ENCODE peak calls at places on chromosomes 7 and 10, in seven cellular contexts. Y is neural progenitor cell, K is PC-3, X is fibroblast of lung, W is GM23248, O is hepatocyte, Q is PC-9. F is an unnamed sample.
A peak's percentile ranks its signal among the peaks of the same experiment; 100 is the strongest.

GRCh38 chr7:143384741-143385631 is 3.8 kb downstream of the ZYX start:
- DNase-seq in Y (no peak), Q (no peak), W (peak; percentile 42), K (no peak), X (no peak), O (no peak), F (no peak)

GRCh38 chr7:156156734-156157408 is 344.6 kb upstream of the SHH start:
- DNase-seq in O (peak; percentile 61), X (peak; percentile 11), K (peak; percentile 70), W (no peak), Q (peak; percentile 17), Y (peak; percentile 76), F (peak; percentile 54)

GRCh38 chr10:6204063-6204340 is 1.3 kb downstream of the PFKFB3 start:
- DNase-seq in Y (peak; percentile 66), W (peak; percentile 45), X (no peak), Q (peak; percentile 73), K (peak; percentile 12), O (no peak), F (no peak)

GRCh38 chr7:25775999-25776736 is 375.8 kb upstream of the NFE2L3 start:
- DNase-seq in Q (no peak), K (no peak), Y (no peak), W (no peak), O (no peak), X (no peak), F (no peak)

GRCh38 chr7:4189151-4189570 is 492.9 kb upstream of the FOXK1 start:
- DNase-seq in O (peak; percentile 79), K (peak; percentile 44), W (no peak), Y (peak; percentile 17), X (peak; percentile 55), Q (no peak), F (no peak)

GRCh38 chr7:69049341-69049740 is 548.9 kb upstream of the AUTS2 start:
- DNase-seq in Q (no peak), O (no peak), Y (no peak), X (no peak), W (peak; percentile 20), K (no peak), F (no peak)

GRCh38 chr7:100090527-100091410 is 2.0 kb downstream of the COPS6 start:
- DNase-seq in W (peak; percentile 48), O (no peak), Q (no peak), Y (no peak), K (peak; percentile 24), X (no peak), F (no peak)

GRCh38 chr10:67573484-67573883 is 122.5 kb downstream of the CTNNA3 start:
- DNase-seq in Q (no peak), O (no peak), K (no peak), W (no peak), X (no peak), Y (no peak), F (no peak)

GRCh38 chr10:1166101-1166827 is 110.1 kb downstream of the WDR37 start:
- DNase-seq in X (no peak), K (no peak), W (no peak), O (no peak), Q (no peak), Y (no peak), F (no peak)

GRCh38 chr7:128266891-128267839 is 26.1 kb downstream of the LEP start:
- DNase-seq in Y (peak; percentile 73), Q (peak; percentile 70), O (peak; percentile 62), K (peak; percentile 13), X (peak; percentile 61), W (peak; percentile 70), F (no peak)

GRCh38 chr10:116027355-116027754 is 245.7 kb downstream of the GFRA1 start:
- DNase-seq in O (no peak), W (no peak), Y (no peak), X (no peak), Q (no peak), K (no peak), F (no peak)

GRCh38 chr10:98326621-98327027 is 58.6 kb upstream of the LOXL4 start:
- DNase-seq in Y (peak; percentile 44), K (no peak), X (no peak), O (no peak), W (no peak), Q (no peak), F (no peak)

GRCh38 chr10:50982989-50983388 is 91.3 kb upstream of the PRKG1 start:
- DNase-seq in K (no peak), W (peak; percentile 13), Y (no peak), X (no peak), Q (no peak), O (no peak), F (no peak)

GRCh38 chr7:12851142-12851541 is 163.7 kb downstream of the ARL4A start:
- DNase-seq in Y (no peak), W (no peak), X (no peak), Q (no peak), K (no peak), O (no peak), F (no peak)

GRCh38 chr10:24706479-24707118 is 17.1 kb downstream of the ARHGAP21 start:
- DNase-seq in O (peak; percentile 65), K (peak; percentile 89), X (peak; percentile 98), Y (no peak), Q (no peak), W (peak; percentile 98), F (no peak)

GRCh38 chr10:116044722-116045374 is 228.2 kb downstream of the GFRA1 start:
- DNase-seq in Q (no peak), W (peak; percentile 46), X (peak; percentile 8), Y (no peak), O (no peak), K (no peak), F (no peak)

GRCh38 chr7:103902917-103903316 is 86.5 kb downstream of the RELN start:
- DNase-seq in W (no peak), Q (no peak), O (no peak), Y (no peak), X (no peak), K (no peak), F (no peak)

GRCh38 chr10:107546239-107546638 is 381.7 kb upstream of the SORCS1 start:
- DNase-seq in Y (no peak), W (peak; percentile 86), O (no peak), K (peak; percentile 89), X (peak; percentile 44), Q (no peak), F (no peak)

GRCh38 chr7:47765373-47765979 is 182.8 kb downstream of the PKD1L1 start:
- DNase-seq in Q (no peak), K (no peak), X (no peak), W (no peak), O (no peak), Y (no peak), F (no peak)

GRCh38 chr10:74874649-74875048 is 48.2 kb downstream of the KAT6B start:
- DNase-seq in X (no peak), W (no peak), O (no peak), K (no peak), Y (no peak), Q (no peak), F (no peak)
- H4K20me1 ChIP-seq in X (no peaks in the 10 kb centered on the region), W (no peaks in the 10 kb centered on the region), O (peaks cover 77% of the 10 kb centered on the region), K (peaks cover 21% of the 10 kb centered on the region), Y (no peaks in the 10 kb centered on the region), Q (peaks cover 7% of the 10 kb centered on the region), F (no peaks in the 10 kb centered on the region)

DNA sequence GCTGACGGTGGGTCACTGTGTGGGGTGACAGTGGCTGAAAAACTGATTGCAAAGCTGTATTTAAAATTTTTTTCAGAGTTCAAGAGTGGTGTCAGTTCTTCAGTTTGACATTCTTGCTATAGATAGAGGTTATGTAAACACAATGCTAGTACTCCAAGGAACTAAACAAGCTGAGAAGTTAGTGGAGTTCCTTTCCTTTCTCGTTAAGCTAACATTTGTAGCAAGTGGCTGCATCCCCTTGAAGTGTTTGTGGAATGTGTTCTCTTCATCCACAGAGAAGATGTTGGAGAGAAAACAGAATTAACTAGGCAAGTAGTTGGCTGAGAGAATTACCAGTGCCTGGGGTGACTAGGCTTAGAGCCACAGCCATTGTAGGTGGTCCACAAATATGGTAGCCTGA is 15.8 kb downstream of the CCNY start:
- DNase-seq in K (no peak), Y (no peak), Q (no peak), O (no peak), W (no peak), X (no peak), F (no peak)
- H4K20me1 ChIP-seq in K (peaks cover 77% of the 10 kb centered on the region), Y (peaks cover 83% of the 10 kb centered on the region), Q (peaks cover 13% of the 10 kb centered on the region), O (peaks cover 68% of the 10 kb centered on the region), W (peaks cover 36% of the 10 kb centered on the region), X (peaks cover 2% of the 10 kb centered on the region), F (peaks cover 15% of the 10 kb centered on the region)

GRCh38 chr7:152142976-152143665 is 117.6 kb downstream of the GALNT11 start:
- DNase-seq in O (no peak), Q (no peak), X (no peak), W (no peak), Y (no peak), K (no peak), F (no peak)

GRCh38 chr7:152148706-152149105 is 123.2 kb downstream of the GALNT11 start:
- DNase-seq in Y (no peak), Q (no peak), K (no peak), W (no peak), X (no peak), O (no peak), F (no peak)

GRCh38 chr7:152144557-152145245 is 119.2 kb downstream of the GALNT11 start:
- DNase-seq in X (no peak), O (no peak), Y (no peak), Q (no peak), W (no peak), K (no peak), F (no peak)

GRCh38 chr7:152149363-152149762 is 123.9 kb downstream of the GALNT11 start:
- DNase-seq in O (no peak), X (no peak), Q (no peak), Y (no peak), K (no peak), W (no peak), F (no peak)

GRCh38 chr7:152145853-152146466 is 120.5 kb downstream of the GALNT11 start:
- DNase-seq in Q (peak; percentile 41), W (peak; percentile 67), X (peak; percentile 64), K (peak; percentile 56), O (peak; percentile 53), Y (peak; percentile 50), F (peak; percentile 22)
- H4K20me1 ChIP-seq in Q (peaks cover 14% of the 10 kb centered on the region), W (peaks cover 14% of the 10 kb centered on the region), X (no peaks in the 10 kb centered on the region), K (peaks cover 6% of the 10 kb centered on the region), O (peaks cover 5% of the 10 kb centered on the region), Y (peaks cover 17% of the 10 kb centered on the region), F (no peaks in the 10 kb centered on the region)

GRCh38 chr10:63133056-63133786 is at the start of gene NRBF2:
- DNase-seq in K (peak; percentile 100), X (peak; percentile 99), W (peak; percentile 99), Q (peak; percentile 98), Y (peak; percentile 94), O (peak; percentile 99), F (peak; percentile 98)

GRCh38 chr10:63140077-63140476 is 6.9 kb downstream of the NRBF2 start:
- DNase-seq in W (no peak), O (no peak), X (no peak), Q (no peak), Y (no peak), K (peak; percentile 76), F (no peak)

GRCh38 chr10:63133787-63134557 is 844 bp downstream of the NRBF2 start:
- DNase-seq in W (peak; percentile 77), O (no peak), X (peak; percentile 40), Y (no peak), K (peak; percentile 73), Q (no peak), F (no peak)

GRCh38 chr10:63132651-63133055 is 475 bp upstream of the NRBF2 start:
- DNase-seq in Y (no peak), Q (no peak), O (no peak), X (no peak), W (no peak), K (no peak), F (no peak)

DNA sequence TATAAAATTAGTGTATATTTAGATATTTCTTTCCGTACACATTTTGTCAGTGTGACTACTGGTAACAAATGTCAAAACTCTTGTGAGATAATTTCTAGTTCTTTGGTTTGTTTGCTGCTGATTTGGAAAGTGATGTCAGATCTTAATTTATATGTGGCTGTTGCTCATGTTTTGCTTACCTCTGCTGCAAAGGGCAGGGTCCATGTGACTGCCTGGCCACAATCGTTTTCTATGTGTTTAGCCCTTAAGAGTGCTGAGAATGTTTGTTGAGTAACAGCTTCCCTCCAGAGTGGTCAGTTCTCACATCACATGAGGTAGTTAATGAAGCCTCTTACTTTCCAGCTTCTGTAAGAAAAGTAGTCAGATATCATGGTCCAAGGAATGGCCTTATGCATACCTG is 4.2 kb downstream of the NRBF2 start:
- DNase-seq in Y (no peak), K (no peak), Q (no peak), W (peak; percentile 58), X (peak; percentile 68), O (peak; percentile 51), F (no peak)
- H4K20me1 ChIP-seq in Y (peaks cover 14% of the 10 kb centered on the region), K (peaks cover 45% of the 10 kb centered on the region), Q (peaks cover 62% of the 10 kb centered on the region), W (peaks cover 25% of the 10 kb centered on the region), X (no peaks in the 10 kb centered on the region), O (peaks cover 38% of the 10 kb centered on the region), F (no peaks in the 10 kb centered on the region)